ENCODE peak calls at places on chromosomes 12 and 14, in seven cellular contexts. R is lung, J is fibroblast of lung, Q is adrenal gland, D is A549, G is dorsolateral prefrontal cortex, I is WERI-Rb-1. Z is an unnamed sample.
A peak's percentile ranks its signal among the peaks of the same experiment; 100 is the strongest.

GRCh38 chr14:87566986-87567385 is 426.0 kb downstream of the GALC start:
- DNase-seq in R (no peak), J (peak; percentile 64), Q (no peak), D (no peak), G (no peak), I (no peak), Z (no peak)

GRCh38 chr12:65769880-65770279 is 54.4 kb upstream of the HMGA2 start:
- DNase-seq in R (no peak), J (no peak), Q (no peak), D (no peak), G (no peak), I (no peak), Z (no peak)

GRCh38 chr12:80864046-80864735 is 73.5 kb downstream of the LIN7A start:
- DNase-seq in R (no peak), J (peak; percentile 41), Q (no peak), D (no peak), G (no peak), I (no peak), Z (no peak)

GRCh38 chr12:69527506-69528272 is 57.5 kb downstream of the FRS2 start:
- DNase-seq in R (no peak), J (peak; percentile 94), Q (no peak), D (no peak), G (no peak), I (no peak), Z (no peak)

GRCh38 chr12:69821441-69822204 is 3.4 kb upstream of the MYRFL start:
- DNase-seq in R (no peak), J (peak; percentile 89), Q (no peak), D (peak; percentile 33), G (no peak), I (no peak), Z (no peak)

GRCh38 chr12:7269273-7269672 is 34.6 kb upstream of the ACSM4 start:
- DNase-seq in R (no peak), J (no peak), Q (no peak), D (no peak), G (no peak), I (no peak), Z (no peak)

GRCh38 chr14:33704486-33704885 is 246.4 kb downstream of the EGLN3 start:
- DNase-seq in R (no peak), J (no peak), Q (no peak), D (no peak), G (no peak), I (no peak), Z (no peak)

GRCh38 chr12:130920711-130921381 is 32.9 kb upstream of the ADGRD1 start:
- DNase-seq in R (peak; percentile 93), J (peak; percentile 1), Q (no peak), D (peak; percentile 51), G (no peak), I (no peak), Z (no peak)

GRCh38 chr12:112012775-112013600 is at the start of the genes ERP29 and TMEM116:
- DNase-seq in R (peak; percentile 100), J (peak; percentile 96), Q (peak; percentile 100), D (peak; percentile 100), G (peak; percentile 99), I (peak; percentile 99), Z (peak; percentile 100)

GRCh38 chr12:131950182-131950913 is 606 bp downstream of the EP400 start:
- DNase-seq in R (no peak), J (no peak), Q (peak; percentile 61), D (no peak), G (peak; percentile 26), I (peak; percentile 31), Z (peak; percentile 55)

GRCh38 chr12:49648722-49649032 is 25.3 kb downstream of the PRPF40B start:
- DNase-seq in R (no peak), J (no peak), Q (no peak), D (no peak), G (no peak), I (no peak), Z (no peak)

GRCh38 chr14:104390941-104391901 is 188.3 kb upstream of the C14orf180 start:
- DNase-seq in R (no peak), J (no peak), Q (peak; percentile 34), D (no peak), G (peak; percentile 21), I (no peak), Z (peak; percentile 38)

GRCh38 chr14:34058510-34058909 is 107.6 kb upstream of the EGLN3 start:
- DNase-seq in R (peak; percentile 6), J (no peak), Q (no peak), D (no peak), G (no peak), I (no peak), Z (no peak)

GRCh38 chr12:89064780-89065179 is 287.5 kb downstream of the DUSP6 start:
- DNase-seq in R (no peak), J (peak; percentile 66), Q (no peak), D (peak; percentile 6), G (no peak), I (no peak), Z (no peak)

GRCh38 chr12:119620490-119620889 is 26.9 kb downstream of the TMEM233 start:
- DNase-seq in R (no peak), J (no peak), Q (no peak), D (no peak), G (no peak), I (no peak), Z (no peak)

DNA sequence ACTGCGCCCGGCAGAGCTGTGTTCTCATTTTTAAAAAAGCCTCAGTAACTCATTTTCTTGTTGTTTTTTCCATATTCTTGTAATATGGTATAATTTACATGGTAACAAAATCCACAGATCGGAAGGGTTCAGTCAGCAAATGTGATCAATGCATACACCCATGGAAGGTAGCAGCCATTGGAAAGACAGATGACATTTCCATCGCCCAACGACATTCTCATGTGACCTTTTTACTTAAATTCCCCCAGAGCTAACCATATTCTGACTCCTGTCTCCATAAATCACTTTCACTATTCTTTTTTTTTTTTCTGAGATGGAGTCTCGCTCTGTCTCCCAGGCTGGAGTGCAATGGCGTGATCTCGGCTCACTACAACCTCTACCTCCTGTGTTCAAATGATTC is 4.9 kb downstream of the PEBP1 start:
- DNase-seq in R (no peak), J (no peak), Q (no peak), D (no peak), G (no peak), I (no peak), Z (no peak)
- H3K4me3 ChIP-seq in R (no peak overlapping the region), J (no peak overlapping the region), Q (no peak overlapping the region), D (no peak overlapping the region), G (no peak overlapping the region), I (no peak overlapping the region), Z (no peak overlapping the region)

GRCh38 chr12:54389536-54390175 is 5.1 kb upstream of the ZNF385A start:
- DNase-seq in R (no peak), J (no peak), Q (no peak), D (no peak), G (no peak), I (no peak), Z (no peak)

GRCh38 chr12:54389139-54389508 is 4.6 kb upstream of the ZNF385A start:
- DNase-seq in R (no peak), J (no peak), Q (no peak), D (no peak), G (no peak), I (no peak), Z (no peak)

GRCh38 chr12:54390176-54390667 is 5.7 kb upstream of the ZNF385A start:
- DNase-seq in R (no peak), J (no peak), Q (no peak), D (no peak), G (no peak), I (peak; percentile 60), Z (no peak)

GRCh38 chr12:54392485-54393349 is 8.2 kb upstream of the ZNF385A start:
- DNase-seq in R (no peak), J (no peak), Q (no peak), D (no peak), G (no peak), I (no peak), Z (no peak)

DNA sequence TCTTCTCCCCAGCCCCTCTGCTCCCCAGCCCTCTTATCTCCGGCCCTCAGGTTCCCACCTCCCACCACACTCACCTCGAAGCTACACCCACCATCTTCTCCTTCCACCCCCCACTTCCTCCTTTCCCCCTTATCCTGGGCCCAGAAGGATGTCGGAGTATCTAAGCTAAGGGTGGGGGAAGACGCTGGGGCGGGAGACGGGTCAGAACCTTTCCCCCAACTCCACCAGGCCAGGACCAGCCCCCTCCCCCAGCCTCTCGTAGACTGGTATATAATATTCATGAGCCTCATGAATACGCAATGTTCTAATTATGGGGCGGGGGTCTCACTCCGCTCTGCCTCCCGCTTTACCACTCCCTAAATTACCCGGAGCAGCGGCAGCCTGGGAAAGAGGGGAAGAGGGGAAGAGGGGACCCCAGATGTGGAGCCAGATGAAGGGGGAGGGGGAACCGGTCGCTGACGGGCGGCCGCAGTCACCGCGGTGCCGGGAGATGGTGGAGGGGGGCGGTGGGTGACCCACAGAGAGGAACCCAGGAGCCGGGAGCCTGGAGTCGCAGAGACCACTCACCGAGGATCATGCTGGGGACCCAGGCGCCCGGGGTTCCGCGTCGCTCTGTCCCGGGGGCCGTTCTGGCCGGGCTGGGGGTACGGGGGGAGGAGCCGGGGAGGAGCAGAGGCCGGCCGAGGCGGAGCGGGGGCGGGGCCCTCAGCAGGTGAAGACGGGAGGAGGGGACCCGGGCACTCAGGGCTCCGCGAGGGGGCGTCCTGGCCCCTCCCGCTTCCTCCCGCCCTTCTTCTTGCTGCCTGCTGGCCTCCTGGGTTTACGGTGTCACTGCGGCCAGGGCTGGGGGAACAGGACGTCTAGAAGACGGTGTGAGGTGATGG is 6.4 kb upstream of the ZNF385A start:
- DNase-seq in R (no peak), J (no peak), Q (no peak), D (no peak), G (peak; percentile 67), I (peak; percentile 91), Z (peak; percentile 91)
- H3K4me3 ChIP-seq in R (no peak overlapping the region), J (no peak overlapping the region), Q (peak overlapping the region; percentile 13), D (peak overlapping the region; percentile 44), G (peak overlapping the region; percentile 68), I (peak overlapping the region; percentile 93), Z (peak overlapping the region; percentile 51)

DNA sequence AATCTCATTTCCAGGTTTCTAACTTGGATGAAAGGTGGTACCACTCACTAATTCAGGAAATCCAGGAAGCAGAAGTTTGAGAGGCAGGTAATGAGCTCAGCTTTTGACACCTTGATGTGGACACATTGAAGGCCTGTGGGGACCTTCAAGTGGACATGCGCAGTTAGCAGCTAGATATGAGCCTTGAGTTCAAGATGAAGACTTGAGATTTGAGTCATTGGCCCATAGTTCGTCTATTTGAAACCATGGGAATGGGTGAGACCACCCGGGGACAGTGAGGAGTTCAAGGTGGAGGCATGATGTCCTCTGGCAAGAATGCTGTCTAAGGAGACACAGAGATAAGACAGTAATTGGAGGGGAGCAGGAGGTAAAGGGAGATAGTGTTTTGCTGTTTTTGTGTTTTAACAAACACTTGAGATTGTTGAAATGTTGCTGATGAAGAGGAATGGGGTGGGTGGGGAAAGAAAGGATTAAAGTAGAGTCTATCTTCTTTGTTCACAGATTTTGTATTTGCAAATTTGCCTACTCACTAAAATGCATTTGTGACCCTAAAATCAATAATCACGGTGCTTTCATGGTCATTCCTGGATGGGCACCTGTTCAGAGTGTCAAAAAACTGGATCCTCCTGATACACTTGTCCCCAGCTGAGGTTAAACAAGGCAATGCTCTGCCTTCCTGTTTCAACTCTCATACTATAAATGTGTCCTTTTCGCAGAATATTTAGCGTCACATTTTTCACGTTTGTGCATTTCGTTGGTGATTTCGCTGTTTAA is 69.5 kb upstream of the PLXNC1 start:
- DNase-seq in R (no peak), J (no peak), Q (no peak), D (no peak), G (no peak), I (no peak), Z (no peak)
- H3K4me3 ChIP-seq in R (no peak overlapping the region), J (no peak overlapping the region), Q (no peak overlapping the region), D (no peak overlapping the region), G (no peak overlapping the region), I (no peak overlapping the region), Z (no peak overlapping the region)

DNA sequence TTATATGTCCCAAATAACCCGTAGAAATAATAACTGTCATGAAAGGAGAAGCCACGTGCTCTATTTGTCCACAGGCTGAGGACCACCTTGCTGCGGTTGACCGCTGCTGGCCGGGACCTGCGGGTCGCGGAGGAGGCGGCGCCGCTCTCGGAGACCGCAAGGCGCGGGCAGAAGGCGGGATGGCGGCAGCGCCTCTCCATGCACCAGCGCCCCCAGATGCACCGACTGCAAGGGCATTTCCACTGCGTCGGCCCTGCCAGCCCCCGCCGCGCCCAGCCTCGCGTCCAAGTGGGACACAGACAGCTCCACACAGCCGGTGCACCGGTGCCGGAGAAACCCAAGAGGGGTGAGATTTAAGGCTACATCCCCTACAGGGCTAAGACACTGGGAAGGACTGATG is 21.0 kb downstream of the RPGRIP1 start:
- DNase-seq in R (no peak), J (peak; percentile 11), Q (no peak), D (no peak), G (peak; percentile 33), I (no peak), Z (peak; percentile 55)
- H3K4me3 ChIP-seq in R (no peak overlapping the region), J (no peak overlapping the region), Q (peak overlapping the region; percentile 2), D (no peak overlapping the region), G (peak overlapping the region; percentile 56), I (no peak overlapping the region), Z (peak overlapping the region; percentile 33)

Z was measured in Peyer's patch.